ENCODE peak calls at places on chromosomes 7 and 10, in eight cellular contexts. One of them, this sample, is unnamed.

GRCh38 chr7:15007507-15007906 is 105.0 kb upstream of the DGKB start:
- DNase-seq in A673: peak; percentile 25
- DNase-seq in caudate nucleus: no peak
- DNase-seq in A549: no peak
- DNase-seq in neural progenitor cell: peak; percentile 58
- DNase-seq in brain microvascular endothelial cell: no peak
- DNase-seq in GM23338: peak; percentile 83
- DNase-seq in colonic mucosa: no peak
- DNase-seq in this sample: no peak

GRCh38 chr10:66747451-66747850 is 178.4 kb upstream of the LRRTM3 start:
- DNase-seq in brain microvascular endothelial cell: peak; percentile 88
- DNase-seq in caudate nucleus: no peak
- DNase-seq in colonic mucosa: no peak
- DNase-seq in neural progenitor cell: no peak
- DNase-seq in A673: no peak
- DNase-seq in A549: no peak
- DNase-seq in GM23338: no peak
- DNase-seq in this sample: no peak

GRCh38 chr7:98372993-98373392 is 27.9 kb downstream of the BAIAP2L1 start:
- DNase-seq in colonic mucosa: no peak
- DNase-seq in GM23338: no peak
- DNase-seq in A549: no peak
- DNase-seq in brain microvascular endothelial cell: no peak
- DNase-seq in A673: no peak
- DNase-seq in neural progenitor cell: no peak
- DNase-seq in caudate nucleus: no peak
- DNase-seq in this sample: no peak

GRCh38 chr10:87685832-87686589 is 26.3 kb downstream of the PAPSS2 start:
- DNase-seq in brain microvascular endothelial cell: no peak
- DNase-seq in caudate nucleus: no peak
- DNase-seq in neural progenitor cell: no peak
- DNase-seq in GM23338: no peak
- DNase-seq in A549: no peak
- DNase-seq in A673: peak; percentile 26
- DNase-seq in colonic mucosa: no peak
- DNase-seq in this sample: no peak

GRCh38 chr7:150450491-150450992 is at the start of gene GIMAP8:
- DNase-seq in GM23338: peak; percentile 8
- DNase-seq in colonic mucosa: peak; percentile 34
- DNase-seq in caudate nucleus: no peak
- DNase-seq in brain microvascular endothelial cell: no peak
- DNase-seq in A549: no peak
- DNase-seq in A673: no peak
- DNase-seq in neural progenitor cell: no peak
- DNase-seq in this sample: peak; percentile 20

GRCh38 chr7:23971031-23971430 is 261.0 kb downstream of the STK31 start:
- DNase-seq in A549: no peak
- DNase-seq in brain microvascular endothelial cell: no peak
- DNase-seq in colonic mucosa: no peak
- DNase-seq in caudate nucleus: no peak
- DNase-seq in neural progenitor cell: no peak
- DNase-seq in GM23338: no peak
- DNase-seq in A673: no peak
- DNase-seq in this sample: no peak

GRCh38 chr7:47846117-47846836 is 102.0 kb downstream of the PKD1L1 start:
- DNase-seq in brain microvascular endothelial cell: peak; percentile 22
- DNase-seq in A549: peak; percentile 55
- DNase-seq in neural progenitor cell: no peak
- DNase-seq in colonic mucosa: no peak
- DNase-seq in A673: no peak
- DNase-seq in GM23338: no peak
- DNase-seq in caudate nucleus: no peak
- DNase-seq in this sample: no peak

GRCh38 chr10:31603245-31604087 is 284.4 kb downstream of the ZEB1 start:
- DNase-seq in brain microvascular endothelial cell: peak; percentile 81
- DNase-seq in GM23338: peak; percentile 99
- DNase-seq in A673: peak; percentile 95
- DNase-seq in A549: peak; percentile 98
- DNase-seq in caudate nucleus: peak; percentile 34
- DNase-seq in neural progenitor cell: peak; percentile 99
- DNase-seq in colonic mucosa: peak; percentile 93
- DNase-seq in this sample: peak; percentile 41

GRCh38 chr10:34580643-34581042 is 234.5 kb downstream of the PARD3 start:
- DNase-seq in neural progenitor cell: no peak
- DNase-seq in A549: peak; percentile 69
- DNase-seq in GM23338: no peak
- DNase-seq in A673: peak; percentile 52
- DNase-seq in brain microvascular endothelial cell: peak; percentile 52
- DNase-seq in caudate nucleus: no peak
- DNase-seq in colonic mucosa: no peak
- DNase-seq in this sample: no peak

GRCh38 chr10:34578468-34578867 is 236.6 kb downstream of the PARD3 start:
- DNase-seq in colonic mucosa: no peak
- DNase-seq in caudate nucleus: no peak
- DNase-seq in brain microvascular endothelial cell: no peak
- DNase-seq in A673: no peak
- DNase-seq in GM23338: no peak
- DNase-seq in A549: no peak
- DNase-seq in neural progenitor cell: no peak
- DNase-seq in this sample: no peak

GRCh38 chr10:34584164-34584563 is 230.9 kb downstream of the PARD3 start:
- DNase-seq in caudate nucleus: no peak
- DNase-seq in GM23338: no peak
- DNase-seq in A673: peak; percentile 41
- DNase-seq in colonic mucosa: no peak
- DNase-seq in brain microvascular endothelial cell: peak; percentile 32
- DNase-seq in neural progenitor cell: no peak
- DNase-seq in A549: no peak
- DNase-seq in this sample: no peak

GRCh38 chr10:34580214-34580613 is 234.9 kb downstream of the PARD3 start:
- DNase-seq in A673: no peak
- DNase-seq in brain microvascular endothelial cell: no peak
- DNase-seq in GM23338: no peak
- DNase-seq in A549: no peak
- DNase-seq in caudate nucleus: no peak
- DNase-seq in colonic mucosa: no peak
- DNase-seq in neural progenitor cell: no peak
- DNase-seq in this sample: no peak

DNA sequence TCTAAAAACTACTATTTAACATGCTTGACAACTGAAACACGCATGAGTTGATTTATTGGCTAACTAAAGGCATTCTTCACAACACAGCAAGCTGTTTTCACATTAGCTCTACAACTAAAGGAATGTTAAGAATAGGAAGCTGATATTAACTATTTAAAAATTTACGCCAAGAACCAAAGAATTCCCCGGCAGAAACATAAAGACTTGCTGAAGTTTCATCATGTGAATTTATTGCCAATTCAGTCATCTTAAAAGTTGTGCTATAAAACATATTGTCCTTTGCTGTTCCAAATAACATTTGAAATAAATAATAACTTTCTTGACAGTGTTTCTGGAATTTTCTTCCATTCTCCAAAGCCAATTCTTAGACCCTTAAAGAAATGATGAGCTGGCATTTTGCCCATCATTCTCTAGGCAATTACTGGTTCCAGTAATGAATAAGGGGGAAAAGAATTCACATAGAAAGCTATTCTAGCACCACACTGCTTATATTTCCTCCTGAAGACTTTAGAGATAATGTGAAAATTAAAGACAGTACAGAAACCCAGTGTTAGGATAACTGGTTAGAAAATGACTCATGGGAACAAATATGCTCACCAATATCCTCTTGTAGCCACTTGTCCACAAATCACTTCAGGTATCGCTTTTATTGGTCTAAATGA is 233.1 kb downstream of the PARD3 start:
- DNase-seq in brain microvascular endothelial cell: no peak
- DNase-seq in caudate nucleus: no peak
- DNase-seq in A549: no peak
- DNase-seq in neural progenitor cell: no peak
- DNase-seq in colonic mucosa: no peak
- DNase-seq in A673: peak; percentile 81
- DNase-seq in GM23338: no peak
- DNase-seq in this sample: no peak
- H3K27ac ChIP-seq in brain microvascular endothelial cell: no peak overlapping the region
- H3K27ac ChIP-seq in caudate nucleus: no peak overlapping the region
- H3K27ac ChIP-seq in A549: peak overlapping the region; percentile 65
- H3K27ac ChIP-seq in neural progenitor cell: no peak overlapping the region
- H3K27ac ChIP-seq in colonic mucosa: no peak overlapping the region
- H3K27ac ChIP-seq in A673: peak overlapping the region; percentile 78
- H3K27ac ChIP-seq in GM23338: no peak overlapping the region
- H3K27ac ChIP-seq in this sample: no peak overlapping the region

DNA sequence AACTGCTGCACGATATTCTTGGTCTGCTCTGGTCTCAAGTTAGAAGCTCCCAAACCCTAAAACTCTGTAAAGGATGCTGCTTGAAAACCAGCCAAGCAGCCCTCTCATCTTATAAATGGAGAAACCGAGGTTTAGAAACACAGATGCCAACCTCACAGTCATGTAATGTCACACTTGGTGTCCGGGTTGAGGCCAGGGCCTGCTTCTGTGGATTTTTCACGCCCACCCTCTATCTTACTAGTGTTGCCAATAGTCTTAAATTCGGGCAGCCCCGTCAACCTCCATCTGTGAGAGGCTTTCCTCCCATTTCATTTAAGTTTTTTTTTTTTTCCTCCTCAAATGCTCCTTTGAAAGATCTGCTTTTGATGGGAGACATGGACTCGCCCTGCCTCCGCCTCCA is 28.9 kb downstream of the PLPP4 start:
- DNase-seq in neural progenitor cell: no peak
- DNase-seq in A673: no peak
- DNase-seq in colonic mucosa: no peak
- DNase-seq in brain microvascular endothelial cell: no peak
- DNase-seq in A549: no peak
- DNase-seq in GM23338: no peak
- DNase-seq in caudate nucleus: no peak
- DNase-seq in this sample: no peak
- H3K27ac ChIP-seq in neural progenitor cell: no peak overlapping the region
- H3K27ac ChIP-seq in A673: no peak overlapping the region
- H3K27ac ChIP-seq in colonic mucosa: no peak overlapping the region
- H3K27ac ChIP-seq in brain microvascular endothelial cell: no peak overlapping the region
- H3K27ac ChIP-seq in A549: no peak overlapping the region
- H3K27ac ChIP-seq in GM23338: no peak overlapping the region
- H3K27ac ChIP-seq in caudate nucleus: no peak overlapping the region
- H3K27ac ChIP-seq in this sample: no peak overlapping the region

DNA sequence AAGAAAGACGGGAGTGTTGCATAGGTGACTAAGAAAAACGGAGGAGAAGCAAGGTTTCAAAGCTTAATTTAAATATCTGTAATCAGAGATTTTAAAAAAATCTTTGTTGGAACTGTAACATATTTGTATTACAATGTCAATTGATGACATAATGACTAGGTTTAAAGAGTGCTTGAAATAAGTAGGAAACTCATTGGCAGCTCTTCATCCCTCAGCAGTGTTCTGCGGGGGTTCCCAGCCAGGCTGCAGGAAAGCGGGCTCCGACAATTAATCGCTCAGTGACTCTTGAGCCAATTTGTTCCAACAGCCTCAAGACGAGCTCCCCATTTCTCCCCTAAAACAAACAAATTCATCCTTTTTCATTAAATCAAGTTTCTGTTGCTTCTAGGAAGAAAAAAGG is 22.6 kb downstream of the CPXM2 start:
- DNase-seq in A549: no peak
- DNase-seq in GM23338: no peak
- DNase-seq in colonic mucosa: no peak
- DNase-seq in caudate nucleus: no peak
- DNase-seq in brain microvascular endothelial cell: no peak
- DNase-seq in neural progenitor cell: no peak
- DNase-seq in A673: no peak
- DNase-seq in this sample: no peak
- H3K27ac ChIP-seq in A549: no peak overlapping the region
- H3K27ac ChIP-seq in GM23338: no peak overlapping the region
- H3K27ac ChIP-seq in colonic mucosa: no peak overlapping the region
- H3K27ac ChIP-seq in caudate nucleus: no peak overlapping the region
- H3K27ac ChIP-seq in brain microvascular endothelial cell: no peak overlapping the region
- H3K27ac ChIP-seq in neural progenitor cell: no peak overlapping the region
- H3K27ac ChIP-seq in A673: no peak overlapping the region
- H3K27ac ChIP-seq in this sample: no peak overlapping the region

GRCh38 chr7:129569326-129569725 is 42.2 kb upstream of the NRF1 start:
- DNase-seq in neural progenitor cell: no peak
- DNase-seq in colonic mucosa: no peak
- DNase-seq in brain microvascular endothelial cell: no peak
- DNase-seq in A673: no peak
- DNase-seq in caudate nucleus: no peak
- DNase-seq in GM23338: no peak
- DNase-seq in A549: no peak
- DNase-seq in this sample: no peak

GRCh38 chr7:129567377-129567776 is 44.1 kb upstream of the NRF1 start:
- DNase-seq in neural progenitor cell: no peak
- DNase-seq in GM23338: no peak
- DNase-seq in A549: no peak
- DNase-seq in brain microvascular endothelial cell: no peak
- DNase-seq in A673: no peak
- DNase-seq in colonic mucosa: no peak
- DNase-seq in caudate nucleus: no peak
- DNase-seq in this sample: no peak

GRCh38 chr7:129571201-129571600 is 40.3 kb upstream of the NRF1 start:
- DNase-seq in A673: no peak
- DNase-seq in GM23338: no peak
- DNase-seq in caudate nucleus: no peak
- DNase-seq in neural progenitor cell: no peak
- DNase-seq in colonic mucosa: no peak
- DNase-seq in brain microvascular endothelial cell: no peak
- DNase-seq in A549: no peak
- DNase-seq in this sample: no peak

GRCh38 chr7:129569811-129570215 is 41.7 kb upstream of the NRF1 start:
- DNase-seq in GM23338: no peak
- DNase-seq in A673: no peak
- DNase-seq in A549: peak; percentile 82
- DNase-seq in brain microvascular endothelial cell: peak; percentile 67
- DNase-seq in caudate nucleus: no peak
- DNase-seq in neural progenitor cell: no peak
- DNase-seq in colonic mucosa: peak; percentile 76
- DNase-seq in this sample: no peak

GRCh38 chr7:129568240-129568639 is 43.3 kb upstream of the NRF1 start:
- DNase-seq in A549: no peak
- DNase-seq in brain microvascular endothelial cell: no peak
- DNase-seq in neural progenitor cell: no peak
- DNase-seq in colonic mucosa: no peak
- DNase-seq in caudate nucleus: no peak
- DNase-seq in A673: no peak
- DNase-seq in GM23338: no peak
- DNase-seq in this sample: no peak
- H3K27ac ChIP-seq in A549: no peak overlapping the region
- H3K27ac ChIP-seq in brain microvascular endothelial cell: no peak overlapping the region
- H3K27ac ChIP-seq in neural progenitor cell: no peak overlapping the region
- H3K27ac ChIP-seq in colonic mucosa: no peak overlapping the region
- H3K27ac ChIP-seq in caudate nucleus: no peak overlapping the region
- H3K27ac ChIP-seq in A673: no peak overlapping the region
- H3K27ac ChIP-seq in GM23338: no peak overlapping the region
- H3K27ac ChIP-seq in this sample: no peak overlapping the region